ENCODE peak calls at places on chromosomes 12 and 14, in four cellular contexts. One of them, this sample, is unnamed. For H3K4me1, the result is how much of the 10 kb centered on the place peaks cover.

GRCh38 chr12:85733441-85733840 is 102.8 kb downstream of the RASSF9 start:
- DNase-seq in fibroblast of lung: peak
- DNase-seq in adipocyte: peak
- DNase-seq in IMR-90: peak
- DNase-seq in this sample: no peak

GRCh38 chr12:57213068-57213715 is 3.4 kb upstream of the NXPH4 start:
- DNase-seq in fibroblast of lung: peak
- DNase-seq in adipocyte: peak
- DNase-seq in IMR-90: peak
- DNase-seq in this sample: peak

GRCh38 chr12:66397574-66397973 is 95.3 kb downstream of the HELB start:
- DNase-seq in fibroblast of lung: no peak
- DNase-seq in adipocyte: no peak
- DNase-seq in IMR-90: peak
- DNase-seq in this sample: no peak

GRCh38 chr12:113231275-113232231 is 10.3 kb downstream of the TPCN1 start:
- DNase-seq in fibroblast of lung: peak
- DNase-seq in adipocyte: no peak
- DNase-seq in IMR-90: peak
- DNase-seq in this sample: peak

GRCh38 chr12:1607940-1608782 is 13.8 kb upstream of the FBXL14 start:
- DNase-seq in fibroblast of lung: no peak
- DNase-seq in adipocyte: peak
- DNase-seq in IMR-90: peak
- DNase-seq in this sample: no peak

GRCh38 chr12:113186033-113186365 is 478 bp downstream of the RITA1 start:
- DNase-seq in fibroblast of lung: peak
- DNase-seq in adipocyte: no peak
- DNase-seq in IMR-90: peak
- DNase-seq in this sample: peak

GRCh38 chr14:42671636-42672035 is 1065.0 kb downstream of the LRFN5 start:
- DNase-seq in fibroblast of lung: no peak
- DNase-seq in adipocyte: no peak
- DNase-seq in IMR-90: no peak
- DNase-seq in this sample: no peak

GRCh38 chr12:122651520-122652224 is 51.5 kb downstream of the HCAR2 start:
- DNase-seq in fibroblast of lung: peak
- DNase-seq in adipocyte: no peak
- DNase-seq in IMR-90: no peak
- DNase-seq in this sample: no peak

GRCh38 chr12:119061208-119061796 is 80.0 kb downstream of the SRRM4 start:
- DNase-seq in fibroblast of lung: peak
- DNase-seq in adipocyte: peak
- DNase-seq in IMR-90: peak
- DNase-seq in this sample: peak

GRCh38 chr12:71237128-71237527 is 79.3 kb upstream of the TSPAN8 start:
- DNase-seq in fibroblast of lung: no peak
- DNase-seq in adipocyte: no peak
- DNase-seq in IMR-90: no peak
- DNase-seq in this sample: no peak

DNA sequence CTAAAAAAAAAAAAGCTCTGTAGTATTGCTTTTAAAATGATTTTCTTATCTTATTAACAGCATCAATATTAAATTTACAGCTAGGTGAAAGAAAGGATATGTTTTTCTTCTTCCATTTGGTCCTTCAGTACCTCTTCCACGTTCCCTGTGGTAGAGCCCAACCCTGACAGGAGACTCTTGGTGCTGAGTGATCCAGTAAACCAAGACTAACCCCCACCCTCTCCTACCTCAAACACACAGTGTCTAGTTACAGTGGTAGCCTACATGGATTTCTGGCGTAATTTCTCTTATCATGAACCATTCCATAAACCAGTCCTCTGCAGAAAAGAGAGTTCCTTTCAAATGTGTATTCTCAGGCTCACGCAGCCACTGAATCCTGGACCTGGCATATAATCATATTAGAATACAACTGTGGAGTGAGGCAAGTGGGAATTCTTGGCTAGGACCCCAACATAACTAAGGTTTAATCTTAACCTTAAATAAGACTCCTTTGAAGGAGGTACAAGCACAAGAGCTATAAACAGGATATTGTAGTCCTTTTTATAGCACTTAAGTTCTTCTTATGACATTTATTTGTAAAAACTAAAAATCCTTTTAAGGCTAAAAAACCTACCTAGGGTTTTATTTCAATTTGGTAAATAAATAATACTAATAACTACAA is 27.1 kb downstream of the TXNRD1 start:
- DNase-seq in fibroblast of lung: no peak
- DNase-seq in adipocyte: no peak
- DNase-seq in IMR-90: no peak
- DNase-seq in this sample: no peak
- H3K9ac ChIP-seq in fibroblast of lung: no peak
- H3K9ac ChIP-seq in adipocyte: no peak
- H3K9ac ChIP-seq in IMR-90: no peak
- H3K9ac ChIP-seq in this sample: no peak

GRCh38 chr12:32284561-32284960 is 114.8 kb upstream of the FGD4 start:
- DNase-seq in fibroblast of lung: peak
- DNase-seq in adipocyte: no peak
- DNase-seq in IMR-90: no peak
- DNase-seq in this sample: no peak

GRCh38 chr12:32290411-32290810 is 108.9 kb upstream of the FGD4 start:
- DNase-seq in fibroblast of lung: peak
- DNase-seq in adipocyte: peak
- DNase-seq in IMR-90: peak
- DNase-seq in this sample: peak

GRCh38 chr12:32281098-32281497 is 118.3 kb upstream of the FGD4 start:
- DNase-seq in fibroblast of lung: no peak
- DNase-seq in adipocyte: no peak
- DNase-seq in IMR-90: no peak
- DNase-seq in this sample: no peak

DNA sequence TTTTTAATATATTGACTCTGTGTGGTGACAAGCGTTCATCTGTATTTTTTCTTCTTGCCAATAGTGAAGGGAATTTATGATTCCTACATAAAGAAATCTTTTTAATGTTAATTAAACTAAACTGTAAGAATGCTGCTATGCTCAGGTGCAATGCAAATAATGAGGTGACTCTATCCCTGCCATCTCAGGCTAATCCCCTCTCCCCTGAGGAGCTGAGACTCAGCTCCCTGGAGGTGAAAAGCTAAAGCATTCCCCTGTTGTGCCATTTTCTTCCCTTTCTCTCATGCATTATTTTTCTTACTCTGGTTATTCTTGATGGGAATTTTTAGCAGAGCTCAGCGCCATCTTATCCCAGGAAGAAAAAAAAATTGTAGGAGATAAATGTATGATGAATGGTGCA is 113.9 kb upstream of the FGD4 start:
- DNase-seq in fibroblast of lung: no peak
- DNase-seq in adipocyte: no peak
- DNase-seq in IMR-90: no peak
- DNase-seq in this sample: no peak
- H3K4me1 ChIP-seq in fibroblast of lung: under half
- H3K4me1 ChIP-seq in adipocyte: under half
- H3K4me1 ChIP-seq in IMR-90: under half
- H3K4me1 ChIP-seq in this sample: under half

GRCh38 chr12:92138144-92138543 is 7.5 kb downstream of the BTG1 start:
- DNase-seq in fibroblast of lung: no peak
- DNase-seq in adipocyte: peak
- DNase-seq in IMR-90: no peak
- DNase-seq in this sample: no peak

GRCh38 chr12:92141585-92142244 is 3.9 kb downstream of the BTG1 start:
- DNase-seq in fibroblast of lung: no peak
- DNase-seq in adipocyte: peak
- DNase-seq in IMR-90: no peak
- DNase-seq in this sample: no peak

GRCh38 chr12:92140919-92141536 is 4.6 kb downstream of the BTG1 start:
- DNase-seq in fibroblast of lung: no peak
- DNase-seq in adipocyte: peak
- DNase-seq in IMR-90: no peak
- DNase-seq in this sample: no peak

GRCh38 chr12:92138626-92139025 is 7.0 kb downstream of the BTG1 start:
- DNase-seq in fibroblast of lung: no peak
- DNase-seq in adipocyte: peak
- DNase-seq in IMR-90: no peak
- DNase-seq in this sample: no peak

DNA sequence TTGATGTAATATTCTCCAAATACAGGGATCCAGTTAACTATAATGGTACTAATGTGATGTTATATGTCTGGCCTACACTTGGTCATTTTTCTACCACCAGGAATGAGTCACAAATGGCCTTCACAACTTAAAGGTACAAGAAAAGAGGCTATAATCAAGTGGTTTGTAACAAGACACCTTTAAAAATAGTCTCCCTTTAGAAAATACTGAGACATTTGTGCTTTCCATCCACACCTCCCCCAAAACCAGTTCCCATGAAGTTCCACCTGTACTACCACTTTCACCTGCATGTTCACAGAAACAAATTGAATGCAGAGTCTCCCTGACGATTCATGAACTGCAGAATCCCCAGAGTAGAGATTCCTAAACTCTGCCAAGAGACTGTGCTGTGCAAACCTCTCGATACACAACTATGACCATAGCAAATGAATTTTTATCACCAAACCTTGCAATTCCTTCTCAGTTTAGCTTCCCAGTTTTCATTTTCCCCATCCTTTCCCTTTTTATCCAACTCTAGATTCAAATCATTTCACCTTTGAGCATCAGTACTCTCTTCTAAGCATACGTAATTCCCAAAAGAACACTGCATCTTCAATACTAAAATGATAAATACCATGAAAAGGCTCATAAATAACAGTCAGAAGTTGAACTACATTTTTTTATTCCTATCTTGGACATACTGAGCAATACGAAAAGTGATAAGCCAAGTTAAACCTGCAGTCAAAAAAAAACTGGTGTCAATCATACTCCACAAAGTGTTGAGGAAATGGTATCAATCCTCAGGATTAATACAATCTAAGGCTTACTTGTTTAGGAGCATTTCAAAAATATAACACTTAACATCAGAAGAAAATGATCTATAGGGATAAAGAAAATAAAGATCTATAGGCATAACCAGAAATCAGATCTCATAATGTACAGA is 5.8 kb downstream of the BTG1 start:
- DNase-seq in fibroblast of lung: peak
- DNase-seq in adipocyte: peak
- DNase-seq in IMR-90: peak
- DNase-seq in this sample: no peak
- H3K9ac ChIP-seq in fibroblast of lung: no peak
- H3K9ac ChIP-seq in adipocyte: peak
- H3K9ac ChIP-seq in IMR-90: peak
- H3K9ac ChIP-seq in this sample: no peak

DNA sequence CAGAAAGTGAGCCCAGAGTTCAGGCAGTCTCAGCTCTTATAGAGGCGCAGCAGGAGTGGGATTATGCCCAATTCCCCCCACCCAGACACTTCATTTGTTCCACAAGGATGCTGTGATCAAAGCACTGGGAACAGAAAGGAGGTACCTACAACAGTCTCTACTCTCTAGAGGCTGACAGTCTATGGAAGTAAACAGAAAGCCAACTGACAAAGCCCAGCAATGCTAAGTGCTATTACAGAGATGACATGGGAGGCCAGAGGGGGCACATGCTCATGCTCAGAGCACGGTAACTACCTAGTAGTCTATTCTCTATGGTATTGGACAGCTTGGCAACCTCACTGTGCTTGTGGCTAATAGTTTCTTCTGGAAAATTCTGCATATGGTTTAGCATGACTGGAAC is 85.9 kb downstream of the STXBP6 start:
- DNase-seq in fibroblast of lung: no peak
- DNase-seq in adipocyte: no peak
- DNase-seq in IMR-90: no peak
- DNase-seq in this sample: no peak
- H3K4me1 ChIP-seq in fibroblast of lung: under half
- H3K4me1 ChIP-seq in adipocyte: under half
- H3K4me1 ChIP-seq in IMR-90: under half
- H3K4me1 ChIP-seq in this sample: under half

GRCh38 chr12:120642806-120643205 is 2.4 kb downstream of the CABP1 start:
- DNase-seq in fibroblast of lung: no peak
- DNase-seq in adipocyte: no peak
- DNase-seq in IMR-90: peak
- DNase-seq in this sample: no peak

GRCh38 chr12:120643574-120643973 is 3.1 kb downstream of the CABP1 start:
- DNase-seq in fibroblast of lung: no peak
- DNase-seq in adipocyte: no peak
- DNase-seq in IMR-90: no peak
- DNase-seq in this sample: no peak

GRCh38 chr12:120639771-120640721 is at the start of gene CABP1:
- DNase-seq in fibroblast of lung: no peak
- DNase-seq in adipocyte: peak
- DNase-seq in IMR-90: no peak
- DNase-seq in this sample: peak

GRCh38 chr12:120642086-120642485 is 1.7 kb downstream of the CABP1 start:
- DNase-seq in fibroblast of lung: no peak
- DNase-seq in adipocyte: no peak
- DNase-seq in IMR-90: no peak
- DNase-seq in this sample: no peak

DNA sequence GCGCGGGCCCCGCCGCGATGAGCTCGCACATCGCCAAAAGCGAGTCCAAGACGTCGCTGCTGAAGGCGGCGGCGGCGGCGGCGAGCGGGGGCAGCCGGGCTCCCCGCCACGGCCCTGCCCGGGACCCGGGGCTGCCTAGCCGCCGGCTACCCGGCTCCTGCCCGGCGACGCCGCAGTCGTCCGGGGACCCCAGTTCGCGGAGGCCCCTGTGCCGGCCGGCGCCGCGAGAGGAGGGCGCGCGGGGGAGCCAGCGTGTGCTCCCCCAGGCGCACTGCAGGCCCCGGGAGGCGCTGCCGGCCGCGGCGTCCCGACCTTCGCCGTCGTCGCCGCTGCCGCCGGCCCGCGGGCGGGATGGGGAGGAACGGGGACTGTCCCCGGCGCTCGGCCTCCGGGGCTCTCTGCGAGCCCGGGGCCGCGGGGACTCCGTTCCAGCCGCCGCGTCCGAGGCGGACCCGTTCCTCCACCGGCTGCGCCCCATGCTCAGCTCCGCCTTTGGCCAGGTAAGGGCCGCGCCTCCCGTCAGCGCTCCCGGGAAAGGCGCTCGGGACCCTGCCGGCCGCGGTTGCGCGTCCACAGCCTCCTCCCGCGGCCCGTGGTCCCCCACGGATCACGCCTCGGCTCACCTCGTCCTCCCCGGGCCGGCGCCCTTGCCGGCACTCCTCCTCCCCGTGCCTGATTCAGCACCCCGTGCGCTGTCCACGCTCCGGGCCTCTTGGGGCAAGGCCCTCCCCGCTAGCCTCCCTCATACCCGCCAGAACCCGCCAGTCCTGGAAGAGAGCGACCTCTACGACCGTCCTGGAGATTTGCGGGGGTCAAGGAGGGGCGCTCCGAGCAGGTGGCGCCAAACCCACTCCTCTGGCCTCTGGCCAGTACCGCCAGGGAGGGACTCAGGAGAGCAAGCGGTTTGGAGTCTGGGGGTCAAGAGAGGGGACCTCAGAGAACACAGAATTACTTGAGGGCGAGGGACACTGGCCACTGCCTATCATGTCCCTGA is 711 bp downstream of the CABP1 start:
- DNase-seq in fibroblast of lung: peak
- DNase-seq in adipocyte: peak
- DNase-seq in IMR-90: peak
- DNase-seq in this sample: peak
- H3K9ac ChIP-seq in fibroblast of lung: no peak
- H3K9ac ChIP-seq in adipocyte: no peak
- H3K9ac ChIP-seq in IMR-90: no peak
- H3K9ac ChIP-seq in this sample: no peak